ENCODE peak calls at places on chromosomes 2 and 18, in nine cellular contexts. One of them, this sample, is unnamed.

GRCh38 chr2:13822365-13822764 is 810.2 kb upstream of the LRATD1 start:
- DNase-seq in cardiac muscle cell: no peak
- DNase-seq in brain microvascular endothelial cell: no peak
- DNase-seq in pancreas: no peak
- DNase-seq in coronary artery: no peak
- DNase-seq in transverse colon: no peak
- DNase-seq in heart left ventricle: no peak
- DNase-seq in NB4: no peak
- DNase-seq in GM12865: no peak
- DNase-seq in this sample: no peak

GRCh38 chr2:85435986-85436835 is 17.7 kb downstream of the SH2D6 start:
- DNase-seq in cardiac muscle cell: no peak
- DNase-seq in brain microvascular endothelial cell: no peak
- DNase-seq in pancreas: peak
- DNase-seq in coronary artery: no peak
- DNase-seq in transverse colon: no peak
- DNase-seq in heart left ventricle: no peak
- DNase-seq in NB4: peak
- DNase-seq in GM12865: no peak
- DNase-seq in this sample: no peak

GRCh38 chr2:46369783-46370182 is 72.6 kb downstream of the EPAS1 start:
- DNase-seq in cardiac muscle cell: no peak
- DNase-seq in brain microvascular endothelial cell: no peak
- DNase-seq in pancreas: no peak
- DNase-seq in coronary artery: no peak
- DNase-seq in transverse colon: no peak
- DNase-seq in heart left ventricle: no peak
- DNase-seq in NB4: peak
- DNase-seq in GM12865: no peak
- DNase-seq in this sample: no peak

GRCh38 chr2:1661891-1662605 is 82.3 kb downstream of the PXDN start:
- DNase-seq in cardiac muscle cell: no peak
- DNase-seq in brain microvascular endothelial cell: no peak
- DNase-seq in pancreas: no peak
- DNase-seq in coronary artery: peak
- DNase-seq in transverse colon: no peak
- DNase-seq in heart left ventricle: no peak
- DNase-seq in NB4: no peak
- DNase-seq in GM12865: no peak
- DNase-seq in this sample: no peak

GRCh38 chr2:165790461-165790860 is 3.6 kb downstream of the GALNT3 start:
- DNase-seq in cardiac muscle cell: no peak
- DNase-seq in brain microvascular endothelial cell: no peak
- DNase-seq in pancreas: no peak
- DNase-seq in coronary artery: no peak
- DNase-seq in transverse colon: no peak
- DNase-seq in heart left ventricle: no peak
- DNase-seq in NB4: no peak
- DNase-seq in GM12865: no peak
- DNase-seq in this sample: no peak

GRCh38 chr18:24201699-24202687 is 63.1 kb downstream of the CABYR start:
- DNase-seq in cardiac muscle cell: no peak
- DNase-seq in brain microvascular endothelial cell: no peak
- DNase-seq in pancreas: no peak
- DNase-seq in coronary artery: no peak
- DNase-seq in transverse colon: no peak
- DNase-seq in heart left ventricle: no peak
- DNase-seq in NB4: no peak
- DNase-seq in GM12865: no peak
- DNase-seq in this sample: no peak

GRCh38 chr2:165423081-165423480 is 46.4 kb upstream of the CSRNP3 start:
- DNase-seq in cardiac muscle cell: no peak
- DNase-seq in brain microvascular endothelial cell: no peak
- DNase-seq in pancreas: no peak
- DNase-seq in coronary artery: no peak
- DNase-seq in transverse colon: no peak
- DNase-seq in heart left ventricle: no peak
- DNase-seq in NB4: no peak
- DNase-seq in GM12865: no peak
- DNase-seq in this sample: no peak

GRCh38 chr2:30235008-30235655 is 3.8 kb downstream of the LBH start:
- DNase-seq in cardiac muscle cell: no peak
- DNase-seq in brain microvascular endothelial cell: peak
- DNase-seq in pancreas: no peak
- DNase-seq in coronary artery: peak
- DNase-seq in transverse colon: no peak
- DNase-seq in heart left ventricle: no peak
- DNase-seq in NB4: no peak
- DNase-seq in GM12865: no peak
- DNase-seq in this sample: no peak

GRCh38 chr2:28539095-28539494 is 43.2 kb downstream of the PLB1 start:
- DNase-seq in cardiac muscle cell: peak
- DNase-seq in brain microvascular endothelial cell: no peak
- DNase-seq in pancreas: no peak
- DNase-seq in coronary artery: no peak
- DNase-seq in transverse colon: peak
- DNase-seq in heart left ventricle: peak
- DNase-seq in NB4: no peak
- DNase-seq in GM12865: peak
- DNase-seq in this sample: no peak

GRCh38 chr2:238653436-238654109 is 194.3 kb upstream of the TWIST2 start:
- DNase-seq in cardiac muscle cell: no peak
- DNase-seq in brain microvascular endothelial cell: no peak
- DNase-seq in pancreas: no peak
- DNase-seq in coronary artery: peak
- DNase-seq in transverse colon: no peak
- DNase-seq in heart left ventricle: peak
- DNase-seq in NB4: no peak
- DNase-seq in GM12865: no peak
- DNase-seq in this sample: no peak

GRCh38 chr2:30512243-30512866 is 65.3 kb downstream of the LCLAT1 start:
- DNase-seq in cardiac muscle cell: no peak
- DNase-seq in brain microvascular endothelial cell: no peak
- DNase-seq in pancreas: no peak
- DNase-seq in coronary artery: no peak
- DNase-seq in transverse colon: no peak
- DNase-seq in heart left ventricle: no peak
- DNase-seq in NB4: no peak
- DNase-seq in GM12865: no peak
- DNase-seq in this sample: no peak

GRCh38 chr2:201452058-201452736 is 657 bp downstream of the STRADB start:
- DNase-seq in cardiac muscle cell: peak
- DNase-seq in brain microvascular endothelial cell: no peak
- DNase-seq in pancreas: no peak
- DNase-seq in coronary artery: no peak
- DNase-seq in transverse colon: peak
- DNase-seq in heart left ventricle: no peak
- DNase-seq in NB4: no peak
- DNase-seq in GM12865: no peak
- DNase-seq in this sample: no peak

GRCh38 chr18:36667811-36668210 is 161.0 kb downstream of the TPGS2 start:
- DNase-seq in cardiac muscle cell: no peak
- DNase-seq in brain microvascular endothelial cell: no peak
- DNase-seq in pancreas: no peak
- DNase-seq in coronary artery: no peak
- DNase-seq in transverse colon: no peak
- DNase-seq in heart left ventricle: no peak
- DNase-seq in NB4: peak
- DNase-seq in GM12865: no peak
- DNase-seq in this sample: no peak

GRCh38 chr2:3309496-3310355 is 67.9 kb downstream of the EIPR1 start:
- DNase-seq in cardiac muscle cell: no peak
- DNase-seq in brain microvascular endothelial cell: no peak
- DNase-seq in pancreas: no peak
- DNase-seq in coronary artery: no peak
- DNase-seq in transverse colon: no peak
- DNase-seq in heart left ventricle: no peak
- DNase-seq in NB4: no peak
- DNase-seq in GM12865: no peak
- DNase-seq in this sample: no peak

GRCh38 chr18:21851327-21851961 is 110.9 kb downstream of the MIB1 start:
- DNase-seq in cardiac muscle cell: peak
- DNase-seq in brain microvascular endothelial cell: no peak
- DNase-seq in pancreas: no peak
- DNase-seq in coronary artery: no peak
- DNase-seq in transverse colon: no peak
- DNase-seq in heart left ventricle: no peak
- DNase-seq in NB4: peak
- DNase-seq in GM12865: peak
- DNase-seq in this sample: no peak
- TF ChIP-seq CTCF in cardiac muscle cell: peak
- TF ChIP-seq CTCF in brain microvascular endothelial cell: peak
- TF ChIP-seq CTCF in pancreas: no peak
- TF ChIP-seq CTCF in coronary artery: no peak
- TF ChIP-seq CTCF in transverse colon: peak
- TF ChIP-seq CTCF in heart left ventricle: peak
- TF ChIP-seq CTCF in NB4: no peak
- TF ChIP-seq CTCF in GM12865: peak
- TF ChIP-seq CTCF in this sample: no peak

DNA sequence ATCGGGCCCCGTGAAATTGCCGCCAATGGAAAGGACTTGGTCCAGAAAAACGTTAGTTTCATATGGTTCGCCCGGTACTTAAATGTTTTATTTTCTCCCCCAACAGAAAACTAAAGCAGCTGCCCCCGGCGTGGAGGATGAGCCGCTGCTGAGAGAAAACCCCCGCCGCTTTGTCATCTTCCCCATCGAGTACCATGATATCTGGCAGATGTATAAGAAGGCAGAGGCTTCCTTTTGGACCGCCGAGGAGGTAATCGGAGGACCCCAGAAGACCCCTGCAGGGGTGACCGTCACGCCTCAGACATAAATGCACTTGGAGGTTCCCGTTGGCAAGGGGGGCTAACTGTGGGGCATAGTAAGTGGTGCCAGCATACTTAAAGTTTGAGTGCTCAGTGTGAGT is 742 bp downstream of the RRM2 start:
- DNase-seq in cardiac muscle cell: no peak
- DNase-seq in brain microvascular endothelial cell: no peak
- DNase-seq in pancreas: no peak
- DNase-seq in coronary artery: no peak
- DNase-seq in transverse colon: no peak
- DNase-seq in heart left ventricle: no peak
- DNase-seq in NB4: peak
- DNase-seq in GM12865: no peak
- DNase-seq in this sample: no peak
- H3K4me3 ChIP-seq in cardiac muscle cell: peak
- H3K4me3 ChIP-seq in brain microvascular endothelial cell: peak
- H3K4me3 ChIP-seq in pancreas: no peak
- H3K4me3 ChIP-seq in coronary artery: peak
- H3K4me3 ChIP-seq in transverse colon: no peak
- H3K4me3 ChIP-seq in heart left ventricle: peak
- H3K4me3 ChIP-seq in NB4: peak
- H3K4me3 ChIP-seq in GM12865: peak
- H3K4me3 ChIP-seq in this sample: peak

GRCh38 chr2:149330127-149331022 is at the start of gene LYPD6:
- DNase-seq in cardiac muscle cell: peak
- DNase-seq in brain microvascular endothelial cell: peak
- DNase-seq in pancreas: peak
- DNase-seq in coronary artery: no peak
- DNase-seq in transverse colon: peak
- DNase-seq in heart left ventricle: peak
- DNase-seq in NB4: peak
- DNase-seq in GM12865: peak
- DNase-seq in this sample: no peak

GRCh38 chr2:149329470-149330126 is 789 bp upstream of the LYPD6 start:
- DNase-seq in cardiac muscle cell: peak
- DNase-seq in brain microvascular endothelial cell: peak
- DNase-seq in pancreas: peak
- DNase-seq in coronary artery: no peak
- DNase-seq in transverse colon: peak
- DNase-seq in heart left ventricle: no peak
- DNase-seq in NB4: peak
- DNase-seq in GM12865: peak
- DNase-seq in this sample: peak

GRCh38 chr2:149332364-149332763 is 2.0 kb downstream of the LYPD6 start:
- DNase-seq in cardiac muscle cell: no peak
- DNase-seq in brain microvascular endothelial cell: no peak
- DNase-seq in pancreas: no peak
- DNase-seq in coronary artery: no peak
- DNase-seq in transverse colon: no peak
- DNase-seq in heart left ventricle: no peak
- DNase-seq in NB4: no peak
- DNase-seq in GM12865: no peak
- DNase-seq in this sample: no peak

GRCh38 chr2:149331023-149331400 is 625 bp downstream of the LYPD6 start:
- DNase-seq in cardiac muscle cell: no peak
- DNase-seq in brain microvascular endothelial cell: no peak
- DNase-seq in pancreas: no peak
- DNase-seq in coronary artery: no peak
- DNase-seq in transverse colon: no peak
- DNase-seq in heart left ventricle: no peak
- DNase-seq in NB4: no peak
- DNase-seq in GM12865: no peak
- DNase-seq in this sample: no peak

GRCh38 chr2:149329068-149329467 is 1.3 kb upstream of the LYPD6 start:
- DNase-seq in cardiac muscle cell: no peak
- DNase-seq in brain microvascular endothelial cell: no peak
- DNase-seq in pancreas: no peak
- DNase-seq in coronary artery: no peak
- DNase-seq in transverse colon: no peak
- DNase-seq in heart left ventricle: no peak
- DNase-seq in NB4: peak
- DNase-seq in GM12865: peak
- DNase-seq in this sample: no peak
- TF ChIP-seq CTCF in cardiac muscle cell: peak
- TF ChIP-seq CTCF in brain microvascular endothelial cell: peak
- TF ChIP-seq CTCF in pancreas: no peak
- TF ChIP-seq CTCF in coronary artery: no peak
- TF ChIP-seq CTCF in transverse colon: peak
- TF ChIP-seq CTCF in heart left ventricle: no peak
- TF ChIP-seq CTCF in NB4: peak
- TF ChIP-seq CTCF in GM12865: peak
- TF ChIP-seq CTCF in this sample: peak

GRCh38 chr2:121530210-121530562 is 494 bp upstream of the RNU4ATAC start:
- DNase-seq in cardiac muscle cell: peak
- DNase-seq in brain microvascular endothelial cell: peak
- DNase-seq in pancreas: no peak
- DNase-seq in coronary artery: peak
- DNase-seq in transverse colon: peak
- DNase-seq in heart left ventricle: peak
- DNase-seq in NB4: peak
- DNase-seq in GM12865: peak
- DNase-seq in this sample: peak

GRCh38 chr2:121532894-121533293 is 2.2 kb downstream of the RNU4ATAC start:
- DNase-seq in cardiac muscle cell: no peak
- DNase-seq in brain microvascular endothelial cell: no peak
- DNase-seq in pancreas: no peak
- DNase-seq in coronary artery: no peak
- DNase-seq in transverse colon: no peak
- DNase-seq in heart left ventricle: no peak
- DNase-seq in NB4: no peak
- DNase-seq in GM12865: peak
- DNase-seq in this sample: no peak

GRCh38 chr2:121530563-121531334 is at the start of gene RNU4ATAC:
- DNase-seq in cardiac muscle cell: peak
- DNase-seq in brain microvascular endothelial cell: peak
- DNase-seq in pancreas: peak
- DNase-seq in coronary artery: peak
- DNase-seq in transverse colon: peak
- DNase-seq in heart left ventricle: peak
- DNase-seq in NB4: peak
- DNase-seq in GM12865: peak
- DNase-seq in this sample: peak

GRCh38 chr2:121534007-121534406 is 3.3 kb downstream of the RNU4ATAC start:
- DNase-seq in cardiac muscle cell: no peak
- DNase-seq in brain microvascular endothelial cell: no peak
- DNase-seq in pancreas: no peak
- DNase-seq in coronary artery: no peak
- DNase-seq in transverse colon: no peak
- DNase-seq in heart left ventricle: no peak
- DNase-seq in NB4: no peak
- DNase-seq in GM12865: no peak
- DNase-seq in this sample: no peak

GRCh38 chr2:121532347-121532766 is 1.7 kb downstream of the RNU4ATAC start:
- DNase-seq in cardiac muscle cell: peak
- DNase-seq in brain microvascular endothelial cell: peak
- DNase-seq in pancreas: no peak
- DNase-seq in coronary artery: no peak
- DNase-seq in transverse colon: no peak
- DNase-seq in heart left ventricle: no peak
- DNase-seq in NB4: peak
- DNase-seq in GM12865: no peak
- DNase-seq in this sample: peak
- H3K4me3 ChIP-seq in cardiac muscle cell: no peak
- H3K4me3 ChIP-seq in brain microvascular endothelial cell: no peak
- H3K4me3 ChIP-seq in pancreas: no peak
- H3K4me3 ChIP-seq in coronary artery: no peak
- H3K4me3 ChIP-seq in transverse colon: no peak
- H3K4me3 ChIP-seq in heart left ventricle: no peak
- H3K4me3 ChIP-seq in NB4: peak
- H3K4me3 ChIP-seq in GM12865: no peak
- H3K4me3 ChIP-seq in this sample: no peak

This sample was measured in HFF-Myc.